ENCODE peak calls at places on chromosomes 11 and 22, in six cellular contexts. S is neuronal stem cell, Z is IMR-90, B is H1, E is H9, Q is mesenchymal stem cell. P is an unnamed sample.

GRCh38 chr11:121024989-121025388 is 1.1 kb downstream of the TBCEL start:
- DNase-seq in Q (peak), B (no peak), S (no peak), Z (peak), E (no peak), P (peak)

GRCh38 chr11:45876401-45876800 is 9.1 kb upstream of the MAPK8IP1 start:
- DNase-seq in Q (no peak), B (no peak), Z (no peak), S (no peak), E (no peak), P (no peak)

GRCh38 chr22:30838111-30838510 is 130.5 kb downstream of the MORC2 start:
- DNase-seq in Z (peak), B (no peak), S (no peak), E (no peak), Q (peak), P (no peak)

GRCh38 chr22:35315141-35315854 is 15.6 kb downstream of the TOM1 start:
- DNase-seq in E (no peak), S (no peak), Z (no peak), Q (no peak), B (no peak), P (no peak)

GRCh38 chr11:66976048-66976467 is 954 bp downstream of the C11orf86 start:
- DNase-seq in Z (no peak), B (peak), Q (no peak), S (peak), E (peak), P (peak)

GRCh38 chr11:70746351-70746750 is 348.0 kb downstream of the CTTN start:
- DNase-seq in S (no peak), Q (no peak), Z (no peak), E (no peak), B (no peak), P (no peak)

GRCh38 chr11:130827697-130828377 is 88.4 kb downstream of the SNX19 start:
- DNase-seq in B (peak), S (peak), E (peak), Q (peak), Z (peak), P (peak)

GRCh38 chr11:11320820-11321219 is 32.2 kb downstream of the CSNK2A3 start:
- DNase-seq in S (no peak), B (no peak), Q (no peak), E (no peak), Z (no peak), P (no peak)

GRCh38 chr22:23063539-23064380 is 6.6 kb upstream of the GNAZ start:
- DNase-seq in E (peak), Z (no peak), S (no peak), B (no peak), Q (no peak), P (no peak)

GRCh38 chr11:72274435-72274834 is 30.5 kb upstream of the PHOX2A start:
- DNase-seq in B (no peak), Q (no peak), E (no peak), Z (peak), S (no peak), P (no peak)

GRCh38 chr11:63517156-63517555 is 11.3 kb downstream of the LGALS12 start:
- DNase-seq in Z (no peak), E (no peak), Q (no peak), B (no peak), S (no peak), P (no peak)

GRCh38 chr22:23264610-23265388 is 84.5 kb downstream of the BCR start:
- DNase-seq in B (no peak), S (no peak), Z (no peak), Q (no peak), E (no peak), P (no peak)

GRCh38 chr11:68827733-68828132 is 14.0 kb downstream of the CPT1A start:
- DNase-seq in B (no peak), Q (no peak), E (no peak), S (no peak), Z (no peak), P (no peak)

GRCh38 chr22:22185844-22186499 is 58.6 kb upstream of the VPREB1 start:
- DNase-seq in B (no peak), S (no peak), Z (no peak), E (no peak), Q (no peak), P (no peak)

GRCh38 chr11:12079726-12080556 is 30.4 kb upstream of the MICAL2 start:
- DNase-seq in S (no peak), Z (peak), E (no peak), Q (peak), B (no peak), P (peak)

GRCh38 chr22:49247194-49247924 is 580.3 kb downstream of the BRD1 start:
- DNase-seq in S (no peak), E (peak), Q (no peak), B (no peak), Z (no peak), P (no peak)

GRCh38 chr22:49255741-49256318 is 571.8 kb downstream of the BRD1 start:
- DNase-seq in B (no peak), S (no peak), E (peak), Z (no peak), Q (no peak), P (no peak)

GRCh38 chr22:49253656-49254055 is 574.0 kb downstream of the BRD1 start:
- DNase-seq in Q (no peak), Z (no peak), E (no peak), B (no peak), S (no peak), P (no peak)

GRCh38 chr22:49255154-49255553 is 572.5 kb downstream of the BRD1 start:
- DNase-seq in Q (no peak), E (peak), S (no peak), B (no peak), Z (no peak), P (no peak)

DNA sequence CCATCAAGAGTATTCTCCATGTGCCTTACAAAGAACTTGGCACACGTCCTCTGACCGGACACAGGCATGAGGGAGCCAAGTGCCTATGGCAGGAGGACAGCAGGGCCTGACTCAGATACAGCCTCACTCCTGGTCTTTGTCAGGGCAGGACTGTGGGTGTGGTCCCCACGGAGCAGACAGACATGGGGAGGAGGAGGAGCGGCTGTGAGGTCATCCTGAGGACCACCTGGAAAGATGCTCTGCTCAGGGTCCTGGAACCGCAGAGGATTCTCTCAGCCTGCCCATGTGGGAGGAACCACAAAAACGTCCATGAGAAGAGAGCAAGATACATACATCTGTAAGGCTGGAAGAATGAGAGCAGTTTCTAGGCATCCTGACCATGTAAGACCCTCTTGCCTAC is 576.3 kb downstream of the BRD1 start:
- DNase-seq in Q (no peak), S (no peak), E (peak), B (no peak), Z (no peak), P (no peak)
- H3K14ac ChIP-seq in Q (no peak), S (no peak), E (no peak), B (no peak), Z (no peak), P (no peak)

GRCh38 chr22:37832022-37832857 is 9.1 kb downstream of the GALR3 start:
- DNase-seq in S (no peak), E (no peak), B (no peak), Z (no peak), Q (no peak), P (no peak)
- H3K14ac ChIP-seq in S (no peak), E (no peak), B (no peak), Z (no peak), Q (no peak), P (no peak)

GRCh38 chr11:83097671-83098070 is 26.0 kb upstream of the RAB30 start:
- DNase-seq in S (no peak), Z (peak), B (no peak), E (no peak), Q (no peak), P (no peak)

GRCh38 chr11:83105167-83105566 is 33.5 kb upstream of the RAB30 start:
- DNase-seq in B (no peak), Q (peak), S (no peak), Z (peak), E (no peak), P (no peak)

DNA sequence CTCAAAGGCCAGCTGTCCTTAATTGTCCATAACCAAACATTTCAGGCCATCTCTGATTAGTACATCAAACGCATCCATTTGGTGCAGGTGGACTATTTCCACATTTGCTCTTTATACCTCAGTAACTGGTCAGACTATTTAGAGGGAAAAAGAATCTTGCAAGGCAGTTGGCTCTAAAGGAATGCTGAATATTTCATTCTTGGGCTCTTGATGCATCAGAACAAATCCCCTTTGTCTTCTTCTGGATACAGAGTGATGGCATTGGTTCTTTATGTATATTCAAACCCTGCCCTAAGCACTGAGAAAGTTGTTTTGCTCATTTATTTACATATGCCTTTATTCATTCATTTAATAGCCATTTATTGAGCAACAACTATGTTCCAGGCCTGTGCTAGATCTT is 31.1 kb upstream of the RAB30 start:
- DNase-seq in S (no peak), Q (no peak), Z (no peak), B (no peak), E (no peak), P (no peak)
- H3K14ac ChIP-seq in S (no peak), Q (no peak), Z (no peak), B (no peak), E (no peak), P (no peak)

GRCh38 chr11:79506124-79506523 is 65.3 kb upstream of the TENM4 start:
- DNase-seq in S (no peak), Z (no peak), B (no peak), Q (no peak), E (no peak), P (no peak)

GRCh38 chr11:79503028-79503427 is 62.2 kb upstream of the TENM4 start:
- DNase-seq in S (no peak), Z (no peak), B (no peak), E (no peak), Q (no peak), P (no peak)

GRCh38 chr11:79506734-79507344 is 66.0 kb upstream of the TENM4 start:
- DNase-seq in S (no peak), Z (no peak), E (no peak), Q (no peak), B (no peak), P (no peak)

GRCh38 chr11:79498681-79499080 is 57.9 kb upstream of the TENM4 start:
- DNase-seq in E (no peak), Z (no peak), B (no peak), S (no peak), Q (no peak), P (no peak)

DNA sequence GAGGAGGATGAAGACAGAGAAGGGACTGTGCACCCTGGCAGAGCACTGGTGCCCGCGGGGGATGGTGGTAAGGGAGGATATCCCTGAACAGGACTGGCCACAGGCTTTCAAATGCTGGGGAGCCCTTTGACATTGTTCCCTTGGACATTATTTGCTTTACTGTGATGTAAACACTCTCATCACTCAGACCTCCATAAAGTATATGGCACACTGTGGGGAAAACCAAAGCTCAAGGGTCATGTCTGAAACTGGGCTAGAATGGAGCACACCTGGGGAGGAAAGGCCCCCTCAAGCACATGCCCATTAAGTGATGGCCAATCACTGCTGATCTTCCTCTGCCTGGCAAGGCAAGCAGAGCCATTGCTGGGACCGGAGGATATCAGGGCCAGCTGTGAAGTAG is 60.9 kb upstream of the TENM4 start:
- DNase-seq in Z (no peak), S (no peak), E (no peak), Q (no peak), B (no peak), P (no peak)
- H3K14ac ChIP-seq in Z (no peak), S (no peak), E (no peak), Q (no peak), B (no peak), P (no peak)

DNA sequence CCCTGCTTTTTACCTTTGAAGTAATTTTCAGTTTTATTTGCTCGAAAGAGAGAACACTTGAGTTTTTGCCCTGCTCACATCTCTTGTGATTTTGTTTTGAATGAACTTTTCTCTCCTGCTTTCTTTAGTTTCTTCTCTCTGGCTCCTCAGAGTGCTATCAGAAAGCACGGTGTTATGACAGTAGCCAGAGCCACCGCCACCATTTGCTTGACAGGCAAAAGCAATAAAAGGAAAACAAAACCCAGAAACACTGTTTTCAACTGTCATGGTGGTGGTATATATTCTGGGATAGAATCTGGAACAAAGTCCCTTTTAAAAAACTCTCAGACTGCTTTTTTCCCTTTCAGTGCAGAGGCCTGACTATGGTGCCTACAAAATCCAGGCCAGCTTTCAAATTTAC is 37.4 kb upstream of the RAG2 start:
- DNase-seq in Z (no peak), S (no peak), B (no peak), Q (no peak), E (no peak), P (no peak)
- H3K14ac ChIP-seq in Z (no peak), S (no peak), B (no peak), Q (no peak), E (no peak), P (no peak)

GRCh38 chr11:6757373-6757967 is 14.3 kb downstream of the OR2AG2 start:
- DNase-seq in E (peak), Z (peak), Q (peak), B (no peak), S (peak), P (peak)
- H3K14ac ChIP-seq in E (no peak), Z (no peak), Q (no peak), B (no peak), S (no peak), P (no peak)

DNA sequence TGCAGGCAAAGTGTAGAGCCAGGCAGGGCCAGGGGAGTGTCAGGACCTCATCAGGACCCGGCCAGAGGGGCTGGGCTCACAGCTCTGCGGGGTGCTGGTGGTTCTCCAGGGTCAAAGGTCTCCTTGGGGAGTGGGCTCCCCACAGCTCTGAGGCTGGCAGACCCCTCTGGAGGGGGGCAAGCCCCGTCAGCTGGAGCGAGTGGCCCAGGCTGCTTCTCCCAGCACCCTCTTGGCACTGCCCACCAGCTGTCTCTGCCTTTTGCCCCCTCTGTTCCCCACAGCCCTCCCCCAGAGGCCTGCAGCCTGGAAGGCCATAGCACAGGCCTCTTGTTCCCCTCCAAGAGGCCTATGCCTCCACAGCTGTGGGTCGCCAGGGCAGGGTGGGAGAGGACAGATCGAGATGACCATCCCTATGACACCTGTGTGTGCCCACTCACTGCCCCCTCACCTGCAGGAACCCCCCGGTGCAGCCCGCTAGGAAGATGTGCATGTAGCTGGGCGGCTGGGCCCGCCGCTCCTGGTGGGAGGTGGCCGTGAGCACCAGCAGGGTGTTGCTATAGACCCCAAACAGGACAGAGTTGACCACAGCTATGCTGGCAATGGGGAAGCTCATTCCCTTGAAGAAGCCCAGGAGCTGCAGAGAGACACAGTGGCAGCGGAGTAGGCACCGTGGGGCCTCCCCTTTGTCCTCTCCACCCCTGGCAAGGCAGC is 3.4 kb downstream of the SLC25A45 start:
- DNase-seq in Z (no peak), S (no peak), E (no peak), B (no peak), Q (no peak), P (no peak)
- H3K14ac ChIP-seq in Z (no peak), S (no peak), E (no peak), B (no peak), Q (no peak), P (no peak)